ENCODE peak calls at places on chromosomes 5 and 9, in five cellular contexts. H, K, W, D and I are unnamed samples. For H3K4me1, the result is how much of the 10 kb centered on the place peaks cover.

GRCh38 chr5:132011561-132012384 is at the start of gene ACSL6:
- DNase-seq in H (peak), K (peak), W (no peak), D (no peak), I (peak)

GRCh38 chr5:124746252-124746915 is at the start of gene ZNF608:
- DNase-seq in H (no peak), K (no peak), W (no peak), D (no peak), I (no peak)

GRCh38 chr5:99817796-99818195 is 717.4 kb upstream of the FAM174A start:
- DNase-seq in H (no peak), K (no peak), W (no peak), D (no peak), I (no peak)

GRCh38 chr5:50595199-50595598 is 71.2 kb upstream of the PARP8 start:
- DNase-seq in H (no peak), K (no peak), W (peak), D (no peak), I (no peak)

GRCh38 chr5:38853753-38854470 is 8.1 kb downstream of the OSMR start:
- DNase-seq in H (no peak), K (no peak), W (peak), D (no peak), I (no peak)

GRCh38 chr9:92762196-92762595 is 2.4 kb downstream of the BICD2 start:
- DNase-seq in H (no peak), K (no peak), W (no peak), D (no peak), I (no peak)

GRCh38 chr9:801399-802071 is 40.0 kb upstream of the DMRT1 start:
- DNase-seq in H (no peak), K (no peak), W (no peak), D (no peak), I (no peak)

GRCh38 chr5:172766287-172767104 is 4.5 kb downstream of the DUSP1 start:
- DNase-seq in H (peak), K (peak), W (no peak), D (no peak), I (peak)

GRCh38 chr9:2208991-2209390 is 193.8 kb downstream of the SMARCA2 start:
- DNase-seq in H (no peak), K (no peak), W (no peak), D (no peak), I (no peak)

GRCh38 chr9:28820741-28821140 is 1247.5 kb upstream of the C9orf72 start:
- DNase-seq in H (no peak), K (no peak), W (no peak), D (no peak), I (no peak)

GRCh38 chr9:28824410-28824963 is 1251.2 kb upstream of the C9orf72 start:
- DNase-seq in H (no peak), K (no peak), W (no peak), D (no peak), I (no peak)

DNA sequence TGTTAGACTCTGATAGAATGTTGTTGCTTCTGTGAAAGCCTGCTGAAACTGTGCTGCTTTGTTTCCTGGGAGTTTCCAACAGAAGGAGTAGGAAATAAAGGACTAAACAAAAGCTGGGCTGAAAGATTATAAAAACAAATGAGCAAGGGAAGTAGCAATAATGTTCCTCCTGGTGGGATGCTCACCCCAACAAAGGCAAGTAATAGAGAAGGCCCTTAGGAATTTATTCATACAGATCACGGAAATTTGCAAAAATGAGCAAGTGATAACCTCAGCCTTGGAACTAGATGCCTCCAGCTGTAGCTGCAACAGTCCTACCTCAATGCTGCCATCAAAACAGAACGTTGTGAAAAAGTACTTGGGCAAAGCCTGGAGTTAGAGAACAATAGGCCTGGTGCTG is 1248.0 kb upstream of the C9orf72 start:
- DNase-seq in H (no peak), K (no peak), W (no peak), D (no peak), I (no peak)
- H3K4me1 ChIP-seq in H (under half), K (under half), W (under half), D (under half), I (under half)

GRCh38 chr5:178147406-178147805 is 6.3 kb downstream of the NHP2 start:
- DNase-seq in H (no peak), K (no peak), W (no peak), D (no peak), I (no peak)

GRCh38 chr5:178153530-178154340 is at the start of gene NHP2:
- DNase-seq in H (peak), K (peak), W (peak), D (peak), I (peak)

GRCh38 chr5:178149199-178149932 is 4.3 kb downstream of the NHP2 start:
- DNase-seq in H (no peak), K (no peak), W (no peak), D (no peak), I (no peak)

GRCh38 chr5:178152491-178153444 is 917 bp downstream of the NHP2 start:
- DNase-seq in H (no peak), K (no peak), W (no peak), D (no peak), I (no peak)

GRCh38 chr5:178150977-178151734 is 2.5 kb downstream of the NHP2 start:
- DNase-seq in H (no peak), K (no peak), W (no peak), D (no peak), I (no peak)
- H3K27ac ChIP-seq in H (peak), K (no peak), W (no peak), D (no peak), I (no peak)

GRCh38 chr9:71897573-71897972 is 13.4 kb downstream of the ABHD17B start:
- DNase-seq in H (peak), K (no peak), W (no peak), D (no peak), I (no peak)
- H3K4me3 ChIP-seq in H (no peak), K (no peak), W (no peak), D (no peak), I (no peak)

GRCh38 chr9:97852399-97853055 is 499 bp upstream of the FOXE1 start:
- DNase-seq in H (no peak), K (peak), W (peak), D (no peak), I (no peak)
- H3K4me1 ChIP-seq in H (under half), K (under half), W (under half), D (half or more), I (under half)

GRCh38 chr5:107469485-107469884 is 201.3 kb downstream of the EFNA5 start:
- DNase-seq in H (no peak), K (no peak), W (peak), D (no peak), I (no peak)
- H3K27ac ChIP-seq in H (no peak), K (no peak), W (peak), D (peak), I (no peak)

DNA sequence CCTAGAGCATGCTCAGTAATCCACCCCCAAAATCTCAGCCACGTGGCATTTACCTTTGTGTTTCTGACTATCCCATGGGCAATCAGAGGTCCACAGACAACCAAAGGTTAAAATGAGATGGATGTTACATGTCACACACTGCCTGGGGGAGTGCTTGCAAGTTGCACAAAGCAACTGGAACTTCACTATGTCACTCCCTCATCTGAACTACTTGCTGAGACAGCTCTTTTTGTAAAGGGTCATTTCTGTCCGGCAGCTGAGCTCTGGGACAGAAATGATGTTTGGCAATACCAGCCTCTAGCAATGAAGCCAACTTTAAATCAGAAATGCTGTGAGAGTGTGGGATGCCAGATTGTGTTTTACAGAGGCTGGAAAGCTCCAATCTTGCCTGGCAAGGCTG is 66.4 kb upstream of the TMEM215 start:
- DNase-seq in H (no peak), K (no peak), W (no peak), D (no peak), I (no peak)
- H3K4me3 ChIP-seq in H (no peak), K (no peak), W (no peak), D (no peak), I (no peak)

DNA sequence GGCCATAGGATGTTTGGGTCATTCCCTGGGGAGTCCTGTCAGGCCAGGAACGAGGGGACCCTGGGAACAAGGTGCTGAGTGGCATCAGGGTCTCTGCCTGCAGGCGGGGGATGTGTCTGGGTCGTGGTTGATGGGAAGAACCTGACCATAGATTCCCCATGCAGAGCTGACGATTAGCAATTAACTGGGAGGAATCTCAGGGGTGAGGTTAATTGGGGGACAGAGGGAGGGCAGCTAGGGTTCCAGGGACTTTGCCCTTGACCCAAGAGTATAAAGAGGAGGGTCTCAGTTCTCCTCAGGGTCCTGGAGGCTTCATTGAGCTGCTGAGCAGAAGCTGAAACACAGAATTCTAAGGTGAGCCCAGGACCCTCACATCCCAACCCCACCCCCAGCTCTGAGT is at the start of gene SLC34A1:
- DNase-seq in H (no peak), K (no peak), W (no peak), D (no peak), I (no peak)
- H3K4me1 ChIP-seq in H (under half), K (under half), W (under half), D (half or more), I (under half)

GRCh38 chr9:121269030-121269887 is 1.3 kb downstream of the GSN start:
- DNase-seq in H (no peak), K (no peak), W (peak), D (no peak), I (no peak)

GRCh38 chr9:121266906-121267650 is 884 bp upstream of the GSN start:
- DNase-seq in H (no peak), K (no peak), W (peak), D (no peak), I (no peak)

GRCh38 chr9:121268598-121269029 is 652 bp downstream of the GSN start:
- DNase-seq in H (no peak), K (no peak), W (peak), D (no peak), I (no peak)

GRCh38 chr9:121266356-121266755 is 1.6 kb upstream of the GSN start:
- DNase-seq in H (no peak), K (no peak), W (peak), D (no peak), I (no peak)

DNA sequence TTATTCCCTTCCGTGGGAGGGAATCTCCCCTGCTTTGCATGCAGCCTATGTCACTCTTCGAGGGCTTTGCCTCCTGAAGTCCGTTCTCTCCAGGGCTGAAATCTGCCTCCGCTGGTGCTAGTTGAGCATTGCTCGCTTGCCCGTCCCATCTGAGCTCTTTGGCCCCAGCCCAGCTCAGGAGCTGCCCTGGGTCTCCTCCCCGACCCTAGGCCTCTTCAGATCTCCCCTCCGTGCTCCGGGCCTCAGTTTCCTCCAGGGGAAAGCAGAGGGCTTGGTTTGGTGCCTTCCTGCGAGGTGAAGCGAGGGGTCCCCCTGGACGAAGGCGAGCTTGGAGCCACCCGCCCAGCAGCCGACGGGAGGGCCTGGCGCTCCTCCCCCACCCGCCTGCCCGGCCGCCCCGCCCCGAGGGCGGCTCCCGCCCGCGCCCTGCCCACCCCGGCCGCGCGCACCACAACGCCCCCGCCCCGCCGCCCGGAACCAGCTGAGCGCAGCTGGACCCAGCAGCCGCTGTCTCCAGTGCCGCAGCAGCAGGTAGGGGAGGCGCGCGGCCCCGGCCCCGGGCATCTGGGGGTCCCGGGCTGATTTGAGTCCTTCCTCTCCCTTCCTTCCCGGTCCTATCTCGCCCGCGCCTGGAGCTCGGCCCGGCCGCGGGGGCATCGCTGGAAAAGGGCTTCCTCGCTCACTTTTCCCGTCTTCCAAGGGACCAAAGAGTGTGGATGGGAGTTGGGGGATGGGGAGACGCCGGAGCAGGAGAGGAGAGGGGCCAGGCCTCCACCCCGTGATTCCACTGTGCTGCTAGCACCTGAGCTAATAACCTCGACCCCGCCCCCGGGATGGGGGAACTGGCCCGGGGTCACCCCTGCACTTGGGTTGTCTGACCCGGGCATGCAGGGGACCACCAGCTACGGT is at the start of gene GSN:
- DNase-seq in H (peak), K (peak), W (peak), D (no peak), I (peak)
- H3K27ac ChIP-seq in H (no peak), K (peak), W (no peak), D (peak), I (no peak)